ENCODE peak calls at places on chromosomes 4 and X, in nine cellular contexts. Y, I, V, G, W, B, H, P and A are unnamed samples.

GRCh38 chrX:40267334-40268118 is 169.8 kb upstream of the BCOR start:
- DNase-seq in P (peak), H (no peak), G (no peak), Y (no peak), V (no peak), W (no peak), I (no peak), B (peak), A (no peak)

GRCh38 chr4:70559216-70559830 is 32.7 kb upstream of the AMBN start:
- DNase-seq in W (peak), V (peak), G (peak), H (peak), B (peak), P (peak), I (peak), Y (peak), A (peak)

GRCh38 chrX:34656467-34656841 is 631 bp downstream of the TMEM47 start:
- DNase-seq in P (peak), W (no peak), I (peak), B (no peak), Y (no peak), G (no peak), H (no peak), V (no peak), A (peak)

GRCh38 chr4:95388911-95389310 is 159.9 kb downstream of the UNC5C start:
- DNase-seq in W (no peak), G (no peak), I (no peak), Y (no peak), B (no peak), P (no peak), V (no peak), H (no peak), A (peak)

GRCh38 chrX:83509246-83509801 is 1.2 kb downstream of the POU3F4 start:
- DNase-seq in B (no peak), H (no peak), Y (peak), W (no peak), G (no peak), P (no peak), V (no peak), I (no peak), A (no peak)

GRCh38 chr4:7815562-7815961 is 124.1 kb downstream of the AFAP1 start:
- DNase-seq in H (no peak), V (peak), P (no peak), Y (no peak), B (no peak), W (no peak), G (no peak), I (peak), A (peak)

GRCh38 chrX:10045327-10046000 is 78.3 kb downstream of the CLDN34 start:
- DNase-seq in H (no peak), W (no peak), P (peak), Y (no peak), B (no peak), G (no peak), V (no peak), I (no peak), A (no peak)

GRCh38 chr4:70651864-70652506 is 14.3 kb downstream of the JCHAIN start:
- DNase-seq in I (peak), G (peak), P (peak), B (peak), W (peak), V (peak), H (no peak), Y (peak), A (peak)

GRCh38 chrX:135740683-135741149 is 27.3 kb downstream of the CT45A3 start:
- DNase-seq in G (peak), H (peak), P (peak), B (peak), Y (peak), V (no peak), I (no peak), W (peak), A (no peak)

GRCh38 chr4:40995850-40996249 is 218.5 kb downstream of the APBB2 start:
- DNase-seq in G (no peak), Y (no peak), V (peak), P (no peak), W (no peak), I (no peak), H (no peak), B (peak), A (peak)

GRCh38 chr4:47877204-47877603 is 37.2 kb downstream of the NFXL1 start:
- DNase-seq in I (no peak), H (no peak), Y (no peak), V (no peak), G (no peak), W (no peak), B (no peak), P (no peak), A (no peak)

GRCh38 chrX:139738581-139738980 is 30.6 kb upstream of the MCF2 start:
- DNase-seq in B (no peak), G (peak), W (no peak), I (peak), P (peak), Y (no peak), H (peak), V (peak), A (peak)

GRCh38 chr4:39834269-39834668 is 136.3 kb downstream of the UBE2K start:
- DNase-seq in H (no peak), W (no peak), B (no peak), G (no peak), I (no peak), V (no peak), P (no peak), Y (no peak), A (no peak)

GRCh38 chrX:142977128-142977914 is 48.4 kb upstream of the SPANXN4 start:
- DNase-seq in W (no peak), Y (no peak), G (no peak), V (no peak), I (no peak), P (no peak), B (no peak), H (no peak), A (no peak)

GRCh38 chr4:185229021-185229818 is 19.8 kb downstream of the SNX25 start:
- DNase-seq in B (no peak), I (no peak), H (peak), V (no peak), W (no peak), P (no peak), G (no peak), Y (no peak), A (no peak)

GRCh38 chr4:180060159-180060889 is 2182.9 kb upstream of the TENM3 start:
- DNase-seq in I (no peak), B (no peak), H (no peak), G (peak), V (peak), Y (peak), P (no peak), W (no peak), A (peak)

GRCh38 chr4:181443003-181443402 is 800.2 kb upstream of the TENM3 start:
- DNase-seq in Y (no peak), V (no peak), H (no peak), P (no peak), B (no peak), G (no peak), I (no peak), W (no peak), A (no peak)
- H2AFZ ChIP-seq in Y (peak), V (no peak), H (no peak), P (no peak), B (no peak), G (no peak), I (no peak), W (no peak), A (no peak)

GRCh38 chrX:149131780-149132179 is 373.3 kb downstream of the IDS start:
- DNase-seq in Y (no peak), I (peak), G (no peak), B (no peak), H (no peak), W (no peak), V (no peak), P (no peak), A (no peak)

GRCh38 chrX:149124526-149125108 is 380.5 kb downstream of the IDS start:
- DNase-seq in B (no peak), I (peak), Y (no peak), G (no peak), V (no peak), P (no peak), H (no peak), W (no peak), A (no peak)

DNA sequence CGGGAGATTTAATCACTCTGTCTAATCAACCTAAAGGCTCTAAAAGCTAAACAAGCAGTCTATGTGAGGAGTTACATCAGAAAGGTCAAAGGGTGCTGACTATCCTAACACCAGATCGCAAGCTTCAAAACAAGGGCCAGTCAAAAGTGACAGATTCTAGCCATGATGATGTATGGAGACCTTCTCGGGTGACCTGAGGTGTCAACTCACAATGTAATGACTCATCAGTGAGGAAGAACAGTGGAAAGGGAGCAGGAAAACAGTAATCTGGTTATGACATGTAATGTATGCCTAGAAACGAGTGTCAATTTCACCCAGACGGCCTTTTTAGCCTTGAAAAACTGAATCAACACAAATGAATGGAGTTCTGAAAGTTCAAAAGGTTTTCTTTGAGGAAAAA is 375.3 kb downstream of the IDS start:
- DNase-seq in G (no peak), B (no peak), H (no peak), P (peak), W (no peak), I (peak), Y (no peak), V (no peak), A (peak)
- H2AFZ ChIP-seq in G (no peak), B (no peak), H (no peak), P (no peak), W (no peak), I (no peak), Y (no peak), V (no peak), A (no peak)

GRCh38 chrX:38055170-38055847 is 49.0 kb downstream of the SYTL5 start:
- DNase-seq in P (peak), G (peak), Y (no peak), V (peak), W (no peak), H (no peak), I (peak), B (no peak), A (peak)
- H2AFZ ChIP-seq in P (peak), G (no peak), Y (no peak), V (peak), W (no peak), H (no peak), I (peak), B (no peak), A (no peak)

GRCh38 chrX:129980043-129980442 is 2.4 kb upstream of the BCORL1 start:
- DNase-seq in G (no peak), P (no peak), Y (peak), B (no peak), V (no peak), W (no peak), I (no peak), H (peak), A (no peak)
- H2AFZ ChIP-seq in G (no peak), P (no peak), Y (no peak), B (no peak), V (peak), W (no peak), I (no peak), H (no peak), A (no peak)

GRCh38 chrX:51148848-51149247 is 183.8 kb upstream of the NUDT10 start:
- DNase-seq in V (no peak), I (peak), Y (peak), W (peak), B (peak), H (no peak), G (peak), P (no peak), A (no peak)

GRCh38 chrX:51144828-51145442 is 187.7 kb upstream of the NUDT10 start:
- DNase-seq in P (peak), B (peak), G (peak), H (peak), Y (peak), W (no peak), V (peak), I (peak), A (peak)
- H2AFZ ChIP-seq in P (no peak), B (no peak), G (no peak), H (no peak), Y (peak), W (no peak), V (no peak), I (no peak), A (no peak)

DNA sequence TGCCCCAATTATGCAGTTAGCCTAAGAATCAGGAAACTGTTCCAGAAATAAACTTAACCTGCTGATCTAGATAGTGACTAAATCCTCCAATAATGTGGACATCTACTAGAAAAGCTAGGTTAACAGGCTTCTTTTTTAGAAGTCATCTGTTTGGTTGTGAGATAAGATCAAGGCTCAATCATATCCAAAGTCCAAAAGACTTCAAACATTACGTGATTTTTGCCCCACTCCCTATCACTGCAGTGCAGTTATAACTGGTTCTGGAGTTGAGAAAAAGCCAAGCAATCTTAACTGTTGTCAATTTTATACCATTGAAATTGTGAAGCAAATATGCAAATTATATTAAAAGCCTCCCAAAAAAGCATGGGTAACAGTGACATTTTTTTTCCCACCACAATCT is 781.4 kb downstream of the KLHL13 start:
- DNase-seq in V (no peak), W (no peak), B (no peak), Y (no peak), I (no peak), H (no peak), P (no peak), G (no peak), A (no peak)
- H2AFZ ChIP-seq in V (no peak), W (no peak), B (no peak), Y (no peak), I (no peak), H (no peak), P (no peak), G (no peak), A (no peak)

DNA sequence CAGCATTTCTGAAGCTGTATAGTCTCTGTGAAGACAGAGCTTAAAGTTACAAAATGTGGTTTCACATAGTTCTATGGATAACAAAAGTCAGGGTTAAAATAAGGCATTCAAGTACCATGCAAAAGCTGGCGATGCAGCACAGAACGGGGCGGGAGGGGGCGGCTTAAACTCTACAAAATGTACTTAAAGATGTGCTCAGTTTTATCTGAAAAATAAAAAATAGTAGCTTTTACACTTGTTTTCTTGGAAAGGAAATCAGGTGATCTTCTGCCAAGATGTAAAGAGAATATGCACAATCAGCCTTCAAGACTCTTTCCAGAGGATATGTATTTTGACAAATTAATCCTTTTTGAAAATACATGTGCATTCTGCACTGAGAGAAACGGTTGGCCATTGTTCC is 301.7 kb upstream of the EMCN start:
- DNase-seq in H (no peak), Y (no peak), W (no peak), G (no peak), I (no peak), P (no peak), B (no peak), V (no peak), A (no peak)
- H2AFZ ChIP-seq in H (no peak), Y (peak), W (peak), G (no peak), I (no peak), P (no peak), B (no peak), V (no peak), A (no peak)

GRCh38 chrX:106457802-106458201 is 154.0 kb upstream of the RADX start:
- DNase-seq in P (no peak), G (no peak), Y (no peak), H (no peak), W (no peak), V (no peak), I (no peak), B (no peak), A (no peak)

DNA sequence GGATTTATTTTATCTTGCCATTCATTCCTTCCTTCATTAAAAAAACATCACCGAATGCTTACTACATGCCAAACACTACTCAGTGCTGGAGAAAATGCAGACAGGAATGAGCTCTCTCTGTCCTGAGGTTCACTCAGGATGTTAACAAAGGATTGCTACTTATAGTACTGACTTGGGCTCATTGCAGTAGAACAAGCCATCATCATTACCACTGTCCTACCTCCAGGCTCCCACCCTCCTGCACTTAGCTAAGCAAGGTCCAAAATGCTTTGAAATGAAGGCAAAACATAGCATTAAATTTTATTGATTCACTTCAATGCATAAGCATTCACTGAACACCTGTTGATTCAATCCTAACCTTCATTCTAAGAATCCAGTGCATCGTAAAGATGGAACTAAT is 159.8 kb upstream of the RADX start:
- DNase-seq in I (no peak), P (no peak), Y (no peak), W (no peak), G (no peak), V (no peak), H (no peak), B (no peak), A (no peak)
- H2AFZ ChIP-seq in I (no peak), P (no peak), Y (no peak), W (no peak), G (no peak), V (no peak), H (no peak), B (no peak), A (no peak)

DNA sequence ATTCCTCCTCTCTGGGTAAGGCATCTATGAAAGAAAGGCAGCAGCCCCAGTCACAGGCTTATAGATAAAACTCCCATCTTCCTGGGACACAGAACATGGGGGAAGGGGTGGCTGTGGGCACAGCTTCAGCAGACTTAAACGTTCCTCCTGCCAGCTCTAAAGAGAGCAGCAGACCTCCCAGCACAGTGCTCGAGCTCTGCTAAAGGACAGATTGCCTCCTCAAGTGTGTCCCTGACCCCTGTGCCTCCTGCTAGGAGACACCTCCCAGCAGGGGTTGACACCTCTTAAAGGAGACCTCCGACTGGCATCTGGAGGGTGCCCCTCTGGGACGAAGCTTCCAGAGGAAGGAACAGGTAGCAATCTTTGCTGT is 89.9 kb downstream of the EFHC2 start:
- DNase-seq in B (no peak), H (no peak), W (no peak), P (no peak), G (no peak), V (no peak), I (no peak), Y (no peak), A (no peak)
- H2AFZ ChIP-seq in B (no peak), H (no peak), W (no peak), P (peak), G (peak), V (peak), I (peak), Y (peak), A (peak)